ENCODE peak calls at places on chromosomes 16 and 17, in seven cellular contexts. O is fibroblast of lung, J is brain microvascular endothelial cell, M is osteoblast, U is body of pancreas, X is transverse colon, Z is keratinocyte. E is an unnamed sample.

GRCh38 chr17:37844158-37844976 is 79.8 kb upstream of the TBC1D3K start:
- DNase-seq in U (peak), X (peak), M (peak), Z (no peak), O (peak), J (peak), E (peak)

GRCh38 chr17:79960788-79961522 is 74.7 kb downstream of the TBC1D16 start:
- DNase-seq in J (no peak), U (no peak), X (no peak), Z (no peak), O (peak), M (no peak), E (no peak)

GRCh38 chr17:56499799-56500388 is 93.6 kb upstream of the NOG start:
- DNase-seq in Z (peak), M (no peak), X (no peak), O (peak), U (no peak), J (peak), E (no peak)

GRCh38 chr17:81422776-81423697 is 27.8 kb downstream of the BAHCC1 start:
- DNase-seq in Z (peak), M (peak), U (peak), O (peak), X (peak), J (peak), E (no peak)

GRCh38 chr16:49589721-49590120 is 216.1 kb downstream of the C16orf78 start:
- DNase-seq in X (no peak), O (no peak), U (no peak), Z (no peak), M (peak), J (no peak), E (no peak)

GRCh38 chr17:27417596-27418365 is 38.5 kb upstream of the KSR1 start:
- DNase-seq in U (no peak), O (no peak), X (no peak), M (no peak), J (no peak), Z (no peak), E (no peak)

GRCh38 chr17:63740464-63741181 is 976 bp downstream of the STRADA start:
- DNase-seq in M (peak), U (no peak), J (no peak), O (peak), Z (no peak), X (no peak), E (no peak)

GRCh38 chr17:43611230-43611969 is 50.3 kb downstream of the MEOX1 start:
- DNase-seq in O (no peak), J (no peak), M (no peak), U (no peak), Z (no peak), X (no peak), E (no peak)

GRCh38 chr17:55737976-55738501 is 12.8 kb upstream of the PCTP start:
- DNase-seq in X (no peak), U (no peak), M (no peak), J (no peak), Z (no peak), O (no peak), E (no peak)

DNA sequence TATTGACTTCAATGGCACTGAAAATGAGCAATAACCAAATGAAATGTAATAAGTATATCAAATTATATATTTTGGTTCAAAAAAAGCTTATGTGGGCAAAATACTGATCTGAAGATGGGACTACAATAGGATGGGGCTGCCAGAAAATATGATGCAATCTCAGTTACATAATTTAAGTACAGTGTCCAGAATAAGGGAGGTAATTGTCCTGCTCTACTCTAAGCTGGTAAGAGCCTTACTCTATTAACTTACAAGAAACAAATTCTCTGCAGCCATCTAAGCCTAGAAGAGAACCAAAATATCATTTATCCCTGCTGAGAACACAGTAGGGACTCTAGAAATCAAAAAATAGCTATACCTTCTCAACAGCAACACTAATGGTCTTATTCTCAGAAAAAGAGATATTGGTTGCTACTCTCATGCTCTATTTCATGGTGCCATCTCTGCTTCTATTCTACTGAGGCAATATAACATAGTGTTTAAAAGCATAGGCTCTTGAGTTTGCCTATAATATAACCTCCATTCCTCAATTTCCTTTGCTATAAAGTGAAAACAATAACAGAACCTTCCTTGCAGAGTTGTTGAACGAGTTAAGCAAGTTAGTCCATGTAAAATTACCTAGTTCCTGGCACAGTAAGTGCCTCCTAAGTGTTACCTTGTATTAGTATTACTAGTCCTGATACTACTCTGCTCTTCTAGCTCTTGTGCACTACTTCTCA is 19.9 kb downstream of the NQO1 start:
- DNase-seq in M (peak), O (no peak), X (no peak), J (no peak), Z (no peak), U (no peak), E (no peak)
- H3K27ac ChIP-seq in M (peak), O (no peak), X (no peak), J (no peak), Z (no peak), U (no peak), E (no peak)

DNA sequence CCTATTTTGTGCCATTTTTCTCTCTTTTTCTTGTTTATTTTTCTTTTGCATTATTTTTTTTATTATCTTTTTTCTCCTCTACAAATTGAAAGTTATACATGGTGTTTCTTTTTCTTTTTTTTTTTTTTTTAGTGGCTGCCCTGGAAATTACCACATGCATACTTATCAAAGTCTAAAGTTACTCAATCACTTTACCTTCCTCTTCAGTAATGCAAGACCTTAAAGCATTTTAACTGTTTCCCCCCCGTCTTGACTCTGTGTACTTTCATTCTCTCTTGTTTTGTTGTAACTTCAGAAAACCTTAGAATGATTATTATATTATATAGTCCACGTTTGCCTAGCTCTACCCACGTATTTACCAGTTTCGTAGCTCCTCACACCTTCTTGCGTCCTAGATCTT is 33.3 kb upstream of the SMPD3 start:
- DNase-seq in M (no peak), O (no peak), Z (no peak), U (no peak), X (no peak), J (no peak), E (no peak)
- H3K27ac ChIP-seq in M (no peak), O (no peak), Z (no peak), U (no peak), X (no peak), J (no peak), E (no peak)

GRCh38 chr17:2798679-2799078 is 2.4 kb downstream of the RAP1GAP2 start:
- DNase-seq in Z (no peak), U (no peak), O (no peak), M (peak), X (no peak), J (no peak), E (no peak)

GRCh38 chr17:2797632-2798031 is 1.4 kb downstream of the RAP1GAP2 start:
- DNase-seq in Z (no peak), M (peak), X (peak), J (no peak), O (no peak), U (no peak), E (peak)

GRCh38 chr17:2800367-2800766 is 4.1 kb downstream of the RAP1GAP2 start:
- DNase-seq in O (no peak), Z (no peak), X (no peak), U (no peak), J (no peak), M (peak), E (no peak)

GRCh38 chr17:2798188-2798587 is 1.9 kb downstream of the RAP1GAP2 start:
- DNase-seq in Z (no peak), O (no peak), M (peak), J (no peak), U (no peak), X (no peak), E (no peak)

DNA sequence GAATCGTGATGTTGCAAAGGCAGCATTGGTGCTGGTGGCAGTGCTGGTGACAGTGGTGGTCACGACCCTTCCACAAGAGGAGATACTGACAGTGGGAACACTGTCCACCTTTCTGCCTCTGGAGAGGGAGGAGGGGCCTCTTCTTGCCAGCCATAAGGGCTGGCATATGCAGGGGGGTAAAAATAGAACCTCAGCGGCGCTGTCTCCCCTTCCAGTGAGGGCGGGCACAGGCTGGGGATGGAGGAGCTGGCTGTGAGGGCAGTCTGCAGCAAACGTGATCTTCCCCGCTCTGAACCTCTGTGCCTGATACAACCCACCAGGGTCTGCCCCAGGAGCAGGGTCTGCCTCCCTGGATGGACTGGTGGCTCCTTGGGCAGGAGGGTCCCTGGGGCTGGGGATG is 3.4 kb downstream of the RAP1GAP2 start:
- DNase-seq in J (no peak), X (no peak), U (no peak), Z (no peak), O (no peak), M (peak), E (no peak)
- H3K27ac ChIP-seq in J (no peak), X (no peak), U (no peak), Z (no peak), O (no peak), M (no peak), E (no peak)

GRCh38 chr17:19248923-19249574 is 11.9 kb downstream of the EPN2 start:
- DNase-seq in M (peak), O (peak), J (peak), U (peak), Z (no peak), X (peak), E (no peak)

GRCh38 chr17:19248149-19248922 is 11.2 kb downstream of the EPN2 start:
- DNase-seq in Z (no peak), J (no peak), O (no peak), U (no peak), X (no peak), M (peak), E (no peak)

GRCh38 chr17:19249681-19250080 is 12.5 kb downstream of the EPN2 start:
- DNase-seq in Z (no peak), O (peak), X (no peak), M (peak), U (no peak), J (no peak), E (no peak)

GRCh38 chr17:19244796-19245195 is 7.6 kb downstream of the EPN2 start:
- DNase-seq in U (peak), Z (no peak), X (no peak), O (no peak), J (no peak), M (peak), E (no peak)

DNA sequence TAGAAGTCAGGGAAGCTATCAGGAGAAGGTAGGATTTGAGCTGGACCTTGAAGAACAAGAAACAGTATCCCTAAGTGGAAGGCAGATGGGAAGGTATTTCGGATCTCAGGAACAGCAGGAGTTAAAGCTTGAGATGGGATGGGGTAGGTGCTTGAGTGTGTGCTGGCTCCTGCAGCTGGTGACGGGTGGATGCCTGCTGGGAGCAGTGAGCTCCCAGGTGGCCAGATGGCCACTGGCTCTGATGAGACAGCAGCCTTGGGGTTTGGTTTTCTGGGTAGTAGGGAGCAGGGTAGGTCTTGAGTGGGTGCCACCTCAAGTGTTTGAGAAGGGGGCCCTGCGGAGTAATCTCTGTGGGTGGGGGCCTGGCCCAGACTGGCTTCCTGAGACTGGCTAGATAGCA is 10.3 kb downstream of the EPN2 start:
- DNase-seq in M (no peak), X (no peak), J (no peak), U (no peak), Z (no peak), O (no peak), E (peak)
- H3K27ac ChIP-seq in M (peak), X (peak), J (no peak), U (no peak), Z (no peak), O (peak), E (peak)

GRCh38 chr16:76741623-76742022 is 449.4 kb upstream of the MON1B start:
- DNase-seq in M (no peak), J (no peak), Z (no peak), X (no peak), U (no peak), O (no peak), E (no peak)
- H3K27ac ChIP-seq in M (no peak), J (no peak), Z (no peak), X (no peak), U (no peak), O (no peak), E (no peak)

GRCh38 chr16:78673157-78673556 is 573.7 kb downstream of the WWOX start:
- DNase-seq in O (no peak), U (no peak), X (no peak), Z (no peak), M (no peak), J (no peak), E (no peak)
- H3K27ac ChIP-seq in O (no peak), U (no peak), X (peak), Z (no peak), M (no peak), J (no peak), E (no peak)

E was measured in Peyer's patch.